ENCODE peak calls at places on chromosomes 16 and 17, in seven cellular contexts. G is SK-N-SH, Q is spleen, Z is HCT116, M is tibial nerve, V is GM23248, A is tibial artery. W is an unnamed sample.

GRCh38 chr17:76341301-76341700 is 12.4 kb downstream of the PRPSAP1 start:
- DNase-seq in A (peak; percentile 3), Q (no peak), G (no peak), M (no peak), Z (no peak), V (no peak), W (no peak)

GRCh38 chr17:3735515-3735914 is 11.8 kb downstream of the HASPIN start:
- DNase-seq in M (no peak), A (no peak), G (no peak), Z (no peak), V (no peak), Q (no peak), W (no peak)

GRCh38 chr17:7043544-7044268 is at the start of gene SLC16A11:
- DNase-seq in G (peak; percentile 75), V (peak; percentile 62), Z (no peak), A (no peak), Q (peak; percentile 88), M (no peak), W (peak; percentile 39)

GRCh38 chr17:79324219-79324618 is 249.6 kb downstream of the ENGASE start:
- DNase-seq in Q (no peak), A (no peak), M (no peak), G (no peak), V (no peak), Z (no peak), W (no peak)

GRCh38 chr17:20225162-20226115 is 216.3 kb downstream of the SPECC1 start:
- DNase-seq in A (no peak), M (no peak), Z (no peak), G (peak; percentile 14), V (no peak), Q (no peak), W (no peak)

GRCh38 chr16:68499011-68499410 is 40.1 kb upstream of the ZFP90 start:
- DNase-seq in A (no peak), M (no peak), G (peak; percentile 55), V (no peak), Z (no peak), Q (no peak), W (peak; percentile 77)

GRCh38 chr17:14014647-14015046 is 54.7 kb upstream of the COX10 start:
- DNase-seq in Q (no peak), M (no peak), Z (no peak), V (peak; percentile 79), A (no peak), G (no peak), W (no peak)

GRCh38 chr16:56350491-56351405 is 74.6 kb downstream of the AMFR start:
- DNase-seq in Z (no peak), G (no peak), M (no peak), Q (peak; percentile 66), V (no peak), A (peak; percentile 56), W (peak; percentile 10)

DNA sequence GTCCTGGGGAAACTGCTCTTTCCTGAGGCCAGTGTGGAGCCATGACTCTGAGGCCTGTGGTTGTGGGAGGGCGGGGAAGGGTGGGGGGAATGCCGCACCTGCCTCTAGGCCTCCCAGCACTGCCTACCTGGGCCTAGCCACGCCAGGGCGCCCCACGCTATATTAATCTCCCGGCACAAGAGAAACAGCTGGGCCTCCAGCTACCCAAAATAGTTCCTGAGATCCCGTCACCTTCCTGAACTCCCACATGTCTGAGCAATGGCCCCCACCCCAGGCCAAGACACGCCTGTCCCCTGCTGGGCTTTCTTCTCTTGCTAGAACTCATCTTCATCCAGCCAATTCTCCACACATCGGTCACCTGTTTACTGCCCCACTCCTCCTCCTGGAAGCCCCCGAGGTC is 13.0 kb upstream of the MTSS2 start:
- DNase-seq in Q (no peak), M (no peak), Z (no peak), G (no peak), A (no peak), V (no peak), W (no peak)
- H3K4me1 ChIP-seq in Q (peaks cover 91% of the 10 kb centered on the region), M (peaks cover 57% of the 10 kb centered on the region), Z (peaks cover 25% of the 10 kb centered on the region), G (peaks cover 45% of the 10 kb centered on the region), A (peaks cover 81% of the 10 kb centered on the region), V (peaks cover 41% of the 10 kb centered on the region), W (peaks cover 50% of the 10 kb centered on the region)

GRCh38 chr16:3577302-3577752 is at the start of gene NLRC3:
- DNase-seq in M (no peak), Z (no peak), V (no peak), A (no peak), G (no peak), Q (peak; percentile 84), W (no peak)
- H3K4me1 ChIP-seq in M (peaks cover 9% of the 10 kb centered on the region), Z (peaks cover 6% of the 10 kb centered on the region), V (no peaks in the 10 kb centered on the region), A (no peaks in the 10 kb centered on the region), G (no peaks in the 10 kb centered on the region), Q (peaks cover 55% of the 10 kb centered on the region), W (no peaks in the 10 kb centered on the region)

DNA sequence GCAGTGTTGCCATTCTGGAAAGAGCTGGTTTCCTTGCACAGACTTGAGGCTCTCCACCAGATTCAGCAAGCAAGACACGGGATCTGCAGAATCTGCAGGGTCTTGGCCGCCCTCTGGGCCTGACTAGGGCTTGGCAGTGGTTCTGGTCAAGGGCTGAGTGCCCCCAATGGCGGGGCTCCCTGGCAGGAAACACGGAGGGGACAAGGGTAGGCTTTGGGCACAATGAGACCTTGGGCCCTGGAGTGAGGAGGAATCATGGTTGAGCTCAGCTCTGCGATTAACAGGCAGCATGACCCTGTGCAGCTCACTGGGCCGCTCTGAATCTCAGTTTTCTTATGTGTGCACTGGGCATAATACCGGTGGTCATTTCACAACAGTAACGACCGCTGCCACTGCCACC is 249.9 kb downstream of the GSG1L start:
- DNase-seq in Z (no peak), Q (peak; percentile 30), G (no peak), V (no peak), A (peak; percentile 40), M (no peak), W (no peak)
- H3K4me1 ChIP-seq in Z (no peaks in the 10 kb centered on the region), Q (no peaks in the 10 kb centered on the region), G (no peaks in the 10 kb centered on the region), V (no peaks in the 10 kb centered on the region), A (no peaks in the 10 kb centered on the region), M (no peaks in the 10 kb centered on the region), W (no peaks in the 10 kb centered on the region)

GRCh38 chr17:4950757-4951204 is at the start of gene ENO3:
- DNase-seq in V (no peak), G (peak; percentile 76), Z (no peak), A (no peak), Q (no peak), M (no peak), W (peak; percentile 59)

GRCh38 chr17:4951486-4951885 is 567 bp downstream of the ENO3 start:
- DNase-seq in Z (no peak), V (no peak), Q (no peak), M (no peak), G (no peak), A (no peak), W (no peak)

GRCh38 chr17:4955091-4955490 is 4.2 kb downstream of the ENO3 start:
- DNase-seq in Z (no peak), Q (no peak), V (no peak), A (no peak), G (no peak), M (no peak), W (no peak)

GRCh38 chr17:4956493-4957061 is 5.7 kb downstream of the ENO3 start:
- DNase-seq in Q (no peak), A (no peak), G (no peak), V (no peak), Z (no peak), M (no peak), W (no peak)

GRCh38 chr17:4953461-4953961 is 2.6 kb downstream of the ENO3 start:
- DNase-seq in Z (no peak), Q (no peak), G (no peak), V (peak; percentile 77), M (no peak), A (no peak), W (no peak)
- H3K4me1 ChIP-seq in Z (peaks cover 13% of the 10 kb centered on the region), Q (peaks cover 24% of the 10 kb centered on the region), G (peaks cover 30% of the 10 kb centered on the region), V (peaks cover 13% of the 10 kb centered on the region), M (peaks cover 10% of the 10 kb centered on the region), A (peaks cover 18% of the 10 kb centered on the region), W (peaks cover 4% of the 10 kb centered on the region)

GRCh38 chr16:8868272-8869211 is at the start of gene CARHSP1:
- DNase-seq in G (peak; percentile 99), Q (peak; percentile 96), Z (peak; percentile 70), A (peak; percentile 92), V (peak; percentile 93), M (peak; percentile 73), W (peak; percentile 89)
- H3K4me1 ChIP-seq in G (peaks cover 26% of the 10 kb centered on the region), Q (peaks cover 73% of the 10 kb centered on the region), Z (peaks cover 52% of the 10 kb centered on the region), A (peaks cover 38% of the 10 kb centered on the region), V (peaks cover 23% of the 10 kb centered on the region), M (peaks cover 37% of the 10 kb centered on the region), W (peaks cover 18% of the 10 kb centered on the region)

DNA sequence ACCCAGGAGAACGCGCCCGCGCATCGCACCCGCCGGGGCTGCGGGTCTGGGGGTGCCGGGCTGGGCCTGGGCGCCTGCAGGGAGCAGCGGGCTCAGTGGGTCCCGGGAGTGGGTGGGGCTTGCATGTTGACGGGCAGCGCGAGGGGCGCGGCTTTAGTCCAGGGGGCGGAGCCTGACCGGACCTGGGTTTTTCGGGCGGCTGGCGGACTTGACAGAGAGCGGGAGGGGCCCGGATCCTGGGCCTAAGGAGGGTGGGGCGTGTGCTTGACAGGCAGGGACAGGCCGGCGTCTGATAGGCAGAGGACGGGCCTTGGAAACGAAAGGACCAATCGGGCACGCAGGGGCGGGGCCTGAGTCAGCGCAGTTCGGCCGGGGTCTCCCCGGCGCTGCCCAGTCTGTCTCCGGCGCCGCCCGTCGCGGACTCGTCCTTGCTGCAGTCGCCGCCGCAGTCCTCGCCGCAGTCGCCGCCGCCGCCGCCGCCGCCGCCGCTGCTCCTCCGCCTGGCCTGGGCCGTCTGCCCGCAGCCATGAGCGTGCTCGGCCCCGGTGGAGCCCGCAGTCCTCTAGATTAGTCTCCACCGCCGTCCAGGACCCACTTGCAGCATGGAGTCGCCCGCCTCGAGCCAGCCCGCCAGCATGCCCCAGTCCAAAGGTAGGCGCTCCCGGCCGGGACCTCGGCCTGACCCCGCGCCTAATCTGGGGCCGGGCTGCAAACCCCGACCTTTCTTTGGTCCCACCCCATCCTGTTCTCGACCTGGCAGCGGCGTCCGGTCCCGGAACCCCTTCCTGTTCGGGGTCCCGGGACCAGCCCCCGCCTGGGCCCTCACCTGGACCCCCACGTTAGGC is at the start of gene MAP2K3:
- DNase-seq in M (peak; percentile 99), A (peak; percentile 100), Z (peak; percentile 98), Q (peak; percentile 100), G (peak; percentile 99), V (peak; percentile 100), W (peak; percentile 95)
- H3K4me1 ChIP-seq in M (peaks cover 46% of the 10 kb centered on the region), A (peaks cover 50% of the 10 kb centered on the region), Z (peaks cover 57% of the 10 kb centered on the region), Q (peaks cover 80% of the 10 kb centered on the region), G (peaks cover 35% of the 10 kb centered on the region), V (peaks cover 38% of the 10 kb centered on the region), W (no peaks in the 10 kb centered on the region)

W was measured in BE2C.